ENCODE peak calls at places on chromosomes 16 and 17, in seven cellular contexts. One of them, this sample, is unnamed.

GRCh38 chr16:85136213-85136704 is 24.0 kb upstream of the CIBAR2 start:
- DNase-seq in prostate gland: no peak
- DNase-seq in cardiac muscle cell: no peak
- DNase-seq in A549: no peak
- DNase-seq in AG10803: no peak
- DNase-seq in tibial nerve: peak; percentile 61
- DNase-seq in heart left ventricle: peak; percentile 70
- DNase-seq in this sample: no peak

GRCh38 chr17:81885454-81885853 is 5.9 kb downstream of the ALYREF start:
- DNase-seq in prostate gland: no peak
- DNase-seq in cardiac muscle cell: no peak
- DNase-seq in A549: no peak
- DNase-seq in AG10803: no peak
- DNase-seq in tibial nerve: no peak
- DNase-seq in heart left ventricle: no peak
- DNase-seq in this sample: no peak

GRCh38 chr16:324451-325334 is 27.8 kb downstream of the AXIN1 start:
- DNase-seq in prostate gland: no peak
- DNase-seq in cardiac muscle cell: no peak
- DNase-seq in A549: no peak
- DNase-seq in AG10803: no peak
- DNase-seq in tibial nerve: no peak
- DNase-seq in heart left ventricle: no peak
- DNase-seq in this sample: no peak

GRCh38 chr17:48561894-48562810 is 16.0 kb downstream of the HOXB4 start:
- DNase-seq in prostate gland: no peak
- DNase-seq in cardiac muscle cell: no peak
- DNase-seq in A549: no peak
- DNase-seq in AG10803: peak; percentile 60
- DNase-seq in tibial nerve: no peak
- DNase-seq in heart left ventricle: no peak
- DNase-seq in this sample: no peak

GRCh38 chr16:17339764-17340541 is 130.8 kb downstream of the XYLT1 start:
- DNase-seq in prostate gland: no peak
- DNase-seq in cardiac muscle cell: peak; percentile 22
- DNase-seq in A549: no peak
- DNase-seq in AG10803: no peak
- DNase-seq in tibial nerve: no peak
- DNase-seq in heart left ventricle: no peak
- DNase-seq in this sample: no peak

GRCh38 chr16:68269793-68270192 is 5.5 kb downstream of the SLC7A6 start:
- DNase-seq in prostate gland: no peak
- DNase-seq in cardiac muscle cell: no peak
- DNase-seq in A549: no peak
- DNase-seq in AG10803: no peak
- DNase-seq in tibial nerve: no peak
- DNase-seq in heart left ventricle: no peak
- DNase-seq in this sample: no peak

GRCh38 chr16:4212934-4213296 is 29.0 kb downstream of the SRL start:
- DNase-seq in prostate gland: no peak
- DNase-seq in cardiac muscle cell: no peak
- DNase-seq in A549: peak; percentile 61
- DNase-seq in AG10803: peak; percentile 70
- DNase-seq in tibial nerve: no peak
- DNase-seq in heart left ventricle: no peak
- DNase-seq in this sample: no peak

GRCh38 chr17:57016066-57016763 is 38.3 kb downstream of the SCPEP1 start:
- DNase-seq in prostate gland: no peak
- DNase-seq in cardiac muscle cell: no peak
- DNase-seq in A549: no peak
- DNase-seq in AG10803: no peak
- DNase-seq in tibial nerve: no peak
- DNase-seq in heart left ventricle: no peak
- DNase-seq in this sample: no peak

GRCh38 chr17:4998666-4999428 is 1.1 kb downstream of the KIF1C start:
- DNase-seq in prostate gland: no peak
- DNase-seq in cardiac muscle cell: no peak
- DNase-seq in A549: no peak
- DNase-seq in AG10803: no peak
- DNase-seq in tibial nerve: no peak
- DNase-seq in heart left ventricle: no peak
- DNase-seq in this sample: no peak

GRCh38 chr17:81867123-81867951 is 3.8 kb downstream of the ARHGDIA start:
- DNase-seq in prostate gland: no peak
- DNase-seq in cardiac muscle cell: peak; percentile 36
- DNase-seq in A549: peak; percentile 83
- DNase-seq in AG10803: peak; percentile 62
- DNase-seq in tibial nerve: no peak
- DNase-seq in heart left ventricle: no peak
- DNase-seq in this sample: no peak

GRCh38 chr17:81486174-81486810 is 26.3 kb downstream of the ACTG1 start:
- DNase-seq in prostate gland: no peak
- DNase-seq in cardiac muscle cell: no peak
- DNase-seq in A549: no peak
- DNase-seq in AG10803: no peak
- DNase-seq in tibial nerve: no peak
- DNase-seq in heart left ventricle: no peak
- DNase-seq in this sample: no peak

GRCh38 chr17:68595986-68596385 is 5.2 kb downstream of the FAM20A start:
- DNase-seq in prostate gland: no peak
- DNase-seq in cardiac muscle cell: no peak
- DNase-seq in A549: no peak
- DNase-seq in AG10803: no peak
- DNase-seq in tibial nerve: no peak
- DNase-seq in heart left ventricle: no peak
- DNase-seq in this sample: no peak

GRCh38 chr16:71784093-71784492 is 24.5 kb downstream of the AP1G1 start:
- DNase-seq in prostate gland: no peak
- DNase-seq in cardiac muscle cell: no peak
- DNase-seq in A549: no peak
- DNase-seq in AG10803: no peak
- DNase-seq in tibial nerve: no peak
- DNase-seq in heart left ventricle: no peak
- DNase-seq in this sample: no peak

GRCh38 chr16:71778780-71779179 is 29.9 kb downstream of the AP1G1 start:
- DNase-seq in prostate gland: no peak
- DNase-seq in cardiac muscle cell: no peak
- DNase-seq in A549: no peak
- DNase-seq in AG10803: no peak
- DNase-seq in tibial nerve: no peak
- DNase-seq in heart left ventricle: no peak
- DNase-seq in this sample: no peak

GRCh38 chr16:71780521-71781089 is 28.0 kb downstream of the AP1G1 start:
- DNase-seq in prostate gland: no peak
- DNase-seq in cardiac muscle cell: no peak
- DNase-seq in A549: no peak
- DNase-seq in AG10803: no peak
- DNase-seq in tibial nerve: no peak
- DNase-seq in heart left ventricle: no peak
- DNase-seq in this sample: no peak

GRCh38 chr16:71777329-71777728 is 31.3 kb downstream of the AP1G1 start:
- DNase-seq in prostate gland: no peak
- DNase-seq in cardiac muscle cell: no peak
- DNase-seq in A549: no peak
- DNase-seq in AG10803: no peak
- DNase-seq in tibial nerve: no peak
- DNase-seq in heart left ventricle: no peak
- DNase-seq in this sample: no peak

GRCh38 chr16:71781741-71782140 is 26.9 kb downstream of the AP1G1 start:
- DNase-seq in prostate gland: no peak
- DNase-seq in cardiac muscle cell: no peak
- DNase-seq in A549: no peak
- DNase-seq in AG10803: peak; percentile 26
- DNase-seq in tibial nerve: no peak
- DNase-seq in heart left ventricle: no peak
- DNase-seq in this sample: no peak
- TF ChIP-seq CTCF in prostate gland: no peak
- TF ChIP-seq CTCF in cardiac muscle cell: no peak
- TF ChIP-seq CTCF in A549: no peak
- TF ChIP-seq CTCF in AG10803: no peak
- TF ChIP-seq CTCF in tibial nerve: no peak
- TF ChIP-seq CTCF in heart left ventricle: no peak
- TF ChIP-seq CTCF in this sample: no peak

GRCh38 chr16:10641953-10642949 is 52.5 kb downstream of the TEKT5 start:
- DNase-seq in prostate gland: no peak
- DNase-seq in cardiac muscle cell: peak; percentile 38
- DNase-seq in A549: no peak
- DNase-seq in AG10803: no peak
- DNase-seq in tibial nerve: no peak
- DNase-seq in heart left ventricle: no peak
- DNase-seq in this sample: no peak
- H3K4me3 ChIP-seq in prostate gland: no peak overlapping the region
- H3K4me3 ChIP-seq in cardiac muscle cell: no peak overlapping the region
- H3K4me3 ChIP-seq in A549: no peak overlapping the region
- H3K4me3 ChIP-seq in AG10803: no peak overlapping the region
- H3K4me3 ChIP-seq in tibial nerve: no peak overlapping the region
- H3K4me3 ChIP-seq in heart left ventricle: no peak overlapping the region
- H3K4me3 ChIP-seq in this sample: no peak overlapping the region

GRCh38 chr16:8237452-8237851 is 352.9 kb downstream of the TMEM114 start:
- DNase-seq in prostate gland: no peak
- DNase-seq in cardiac muscle cell: no peak
- DNase-seq in A549: no peak
- DNase-seq in AG10803: no peak
- DNase-seq in tibial nerve: no peak
- DNase-seq in heart left ventricle: no peak
- DNase-seq in this sample: no peak

GRCh38 chr16:8241408-8241807 is 348.9 kb downstream of the TMEM114 start:
- DNase-seq in prostate gland: no peak
- DNase-seq in cardiac muscle cell: no peak
- DNase-seq in A549: no peak
- DNase-seq in AG10803: no peak
- DNase-seq in tibial nerve: no peak
- DNase-seq in heart left ventricle: no peak
- DNase-seq in this sample: no peak

DNA sequence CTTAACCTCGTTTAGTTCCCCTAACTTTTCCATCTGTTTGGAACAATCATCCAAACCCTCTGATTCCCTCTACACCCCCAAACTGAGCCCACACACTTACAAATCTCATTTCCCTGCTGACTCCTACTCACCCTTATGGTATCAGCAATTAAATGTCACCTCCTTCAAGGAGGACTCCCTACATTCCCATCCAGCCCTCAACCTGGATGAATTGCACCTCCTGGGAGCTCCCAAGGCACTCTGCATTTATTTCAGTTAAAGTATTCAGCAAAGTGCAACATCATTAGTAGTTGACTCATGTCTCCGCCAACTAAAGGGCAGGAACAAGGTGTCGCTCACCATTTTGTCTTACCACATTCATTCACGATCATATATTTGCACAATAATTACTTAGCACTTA is 353.5 kb downstream of the TMEM114 start:
- DNase-seq in prostate gland: no peak
- DNase-seq in cardiac muscle cell: no peak
- DNase-seq in A549: no peak
- DNase-seq in AG10803: no peak
- DNase-seq in tibial nerve: no peak
- DNase-seq in heart left ventricle: no peak
- DNase-seq in this sample: no peak
- TF ChIP-seq CTCF in prostate gland: no peak
- TF ChIP-seq CTCF in cardiac muscle cell: no peak
- TF ChIP-seq CTCF in A549: no peak
- TF ChIP-seq CTCF in AG10803: no peak
- TF ChIP-seq CTCF in tibial nerve: no peak
- TF ChIP-seq CTCF in heart left ventricle: no peak
- TF ChIP-seq CTCF in this sample: no peak

DNA sequence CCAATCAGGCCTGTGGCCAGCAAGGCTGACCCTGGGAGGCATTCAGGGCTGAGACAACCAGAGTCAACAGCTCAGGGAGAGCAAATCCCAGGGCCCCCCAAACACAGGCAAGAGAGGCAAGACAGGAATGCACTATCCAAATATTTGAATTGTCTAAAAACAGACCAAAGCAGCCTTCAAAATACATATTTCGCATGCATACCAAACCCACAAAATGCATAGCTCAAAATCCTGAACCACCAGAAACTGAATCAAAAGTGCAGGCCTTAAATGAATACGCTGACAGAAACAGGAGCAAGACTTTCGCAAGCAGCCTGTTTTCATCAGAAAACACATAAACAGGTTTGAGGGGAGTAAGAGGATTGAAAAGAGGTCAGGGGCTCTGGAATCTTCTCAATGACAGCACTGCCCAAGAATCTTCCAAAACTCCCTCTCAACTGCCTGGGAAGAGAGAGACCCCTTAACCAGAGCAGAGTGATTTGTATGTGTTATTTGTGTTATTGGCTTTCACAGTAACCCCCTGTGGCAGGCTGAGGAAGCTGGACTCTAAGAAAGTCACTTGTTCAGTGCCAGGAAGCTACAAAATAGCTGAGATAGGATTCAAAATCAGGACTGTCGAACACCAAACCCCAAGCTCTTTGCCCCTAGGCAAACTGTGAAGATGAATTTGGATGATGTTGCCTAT is 213.5 kb upstream of the CDH5 start:
- DNase-seq in prostate gland: no peak
- DNase-seq in cardiac muscle cell: no peak
- DNase-seq in A549: peak; percentile 4
- DNase-seq in AG10803: peak; percentile 96
- DNase-seq in tibial nerve: no peak
- DNase-seq in heart left ventricle: no peak
- DNase-seq in this sample: no peak
- H3K4me3 ChIP-seq in prostate gland: no peak overlapping the region
- H3K4me3 ChIP-seq in cardiac muscle cell: no peak overlapping the region
- H3K4me3 ChIP-seq in A549: no peak overlapping the region
- H3K4me3 ChIP-seq in AG10803: no peak overlapping the region
- H3K4me3 ChIP-seq in tibial nerve: no peak overlapping the region
- H3K4me3 ChIP-seq in heart left ventricle: no peak overlapping the region
- H3K4me3 ChIP-seq in this sample: no peak overlapping the region

GRCh38 chr17:50575581-50576210 is 15.2 kb downstream of the CACNA1G start:
- DNase-seq in prostate gland: no peak
- DNase-seq in cardiac muscle cell: no peak
- DNase-seq in A549: no peak
- DNase-seq in AG10803: no peak
- DNase-seq in tibial nerve: no peak
- DNase-seq in heart left ventricle: no peak
- DNase-seq in this sample: no peak
- TF ChIP-seq CTCF in prostate gland: no peak
- TF ChIP-seq CTCF in cardiac muscle cell: no peak
- TF ChIP-seq CTCF in A549: no peak
- TF ChIP-seq CTCF in AG10803: peak; percentile 2
- TF ChIP-seq CTCF in tibial nerve: no peak
- TF ChIP-seq CTCF in heart left ventricle: no peak
- TF ChIP-seq CTCF in this sample: no peak

DNA sequence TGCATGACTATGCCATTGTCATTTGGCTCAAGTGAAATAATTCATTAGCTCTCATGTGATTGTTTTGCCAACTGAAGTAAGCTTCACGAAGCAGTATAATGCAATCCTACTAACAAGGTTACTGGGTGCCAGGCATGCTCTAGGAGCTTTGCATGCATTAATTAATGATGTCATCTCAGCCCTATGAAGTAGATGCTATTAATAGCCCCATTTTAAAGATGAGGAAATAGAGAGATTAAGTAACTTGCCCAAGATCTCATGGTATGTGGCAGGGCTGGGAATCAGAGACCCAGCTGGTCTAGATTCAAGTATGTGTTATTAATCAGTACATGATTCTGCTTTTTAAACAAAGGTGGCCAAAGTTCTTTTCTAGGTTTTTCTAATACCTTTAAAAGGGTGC is 14.1 kb downstream of the KRT39 start:
- DNase-seq in prostate gland: no peak
- DNase-seq in cardiac muscle cell: no peak
- DNase-seq in A549: peak; percentile 33
- DNase-seq in AG10803: peak; percentile 97
- DNase-seq in tibial nerve: no peak
- DNase-seq in heart left ventricle: no peak
- DNase-seq in this sample: no peak
- H3K4me3 ChIP-seq in prostate gland: no peak overlapping the region
- H3K4me3 ChIP-seq in cardiac muscle cell: no peak overlapping the region
- H3K4me3 ChIP-seq in A549: no peak overlapping the region
- H3K4me3 ChIP-seq in AG10803: no peak overlapping the region
- H3K4me3 ChIP-seq in tibial nerve: no peak overlapping the region
- H3K4me3 ChIP-seq in heart left ventricle: no peak overlapping the region
- H3K4me3 ChIP-seq in this sample: no peak overlapping the region

This sample was measured in LNCaP clone FGC.